ENCODE peak calls at places on chromosomes 3 and 15, in ten cellular contexts. U is NCI-H2081; R is A172; F is LoVo; I is stimulated activated CD8-positive, alpha-beta memory T cell treated with anti-CD3 and anti-CD28 coated beads, Interleukin-15, amount 100 ng/mL, for 48 hours; A is NCI-H774; X is suprapubic skin; D is activated CD4-positive, alpha-beta memory T cell treated with anti-CD3 and anti-CD28 coated beads, Interleukin-2, amount 10 ng/mL, durations not matched to agents 7 days and 5 days; V is esophagus muscularis mucosa; J is CD4-positive, CD25-positive, alpha-beta regulatory T cell. Q is an unnamed sample.

GRCh38 chr3:8554725-8555621 is 53.4 kb downstream of the LMCD1 start:
- DNase-seq in J (no peak), I (no peak), V (no peak), X (peak; percentile 79), U (no peak), R (peak; percentile 36), F (no peak), D (no peak), A (no peak), Q (peak; percentile 82)

GRCh38 chr3:98972155-98972554 is 70.7 kb upstream of the DCBLD2 start:
- DNase-seq in U (no peak), A (no peak), F (no peak), R (peak; percentile 96), X (no peak), J (no peak), I (no peak), D (no peak), V (no peak), Q (no peak)

GRCh38 chr15:50066202-50066601 is 52.8 kb downstream of the ATP8B4 start:
- DNase-seq in U (no peak), D (peak; percentile 27), J (no peak), V (no peak), X (no peak), A (peak; percentile 17), F (no peak), I (peak; percentile 32), R (peak; percentile 14), Q (no peak)

GRCh38 chr3:43093006-43093405 is 12.9 kb downstream of the POMGNT2 start:
- DNase-seq in U (no peak), F (no peak), A (no peak), X (no peak), I (no peak), R (no peak), D (no peak), J (no peak), V (no peak), Q (no peak)

GRCh38 chr15:41829959-41830646 is 2.2 kb downstream of the JMJD7 start:
- DNase-seq in F (no peak), I (no peak), U (no peak), V (no peak), X (no peak), A (no peak), D (no peak), R (no peak), J (no peak), Q (no peak)

GRCh38 chr3:114624676-114625181 is 330.9 kb downstream of the TIGIT start:
- DNase-seq in J (no peak), U (no peak), A (peak; percentile 55), D (no peak), F (peak; percentile 49), V (peak; percentile 97), R (peak; percentile 97), I (no peak), X (peak; percentile 94), Q (peak; percentile 95)

GRCh38 chr3:61178167-61178566 is 73.1 kb downstream of the FHIT start:
- DNase-seq in I (no peak), X (no peak), A (no peak), R (no peak), V (no peak), D (no peak), F (no peak), U (no peak), J (no peak), Q (no peak)

GRCh38 chr15:87287156-87287555 is 969.4 kb downstream of the NTRK3 start:
- DNase-seq in U (no peak), I (no peak), D (no peak), V (no peak), J (no peak), X (no peak), A (no peak), R (peak; percentile 55), F (no peak), Q (no peak)

GRCh38 chr3:2024037-2024436 is 74.6 kb upstream of the CNTN4 start:
- DNase-seq in D (no peak), U (no peak), J (no peak), I (no peak), X (no peak), F (no peak), R (no peak), V (no peak), A (no peak), Q (no peak)

GRCh38 chr3:132822266-132822665 is 100.1 kb upstream of the NPHP3 start:
- DNase-seq in V (no peak), R (no peak), U (no peak), J (no peak), A (no peak), D (no peak), X (no peak), I (no peak), F (no peak), Q (no peak)

GRCh38 chr3:10968390-10968789 is 24.2 kb upstream of the SLC6A1 start:
- DNase-seq in V (no peak), F (no peak), J (no peak), D (no peak), R (no peak), A (no peak), X (no peak), I (no peak), U (peak; percentile 39), Q (no peak)

GRCh38 chr15:63203451-63204090 is 14.2 kb downstream of the RAB8B start:
- DNase-seq in U (no peak), D (peak; percentile 44), X (no peak), R (peak; percentile 33), A (no peak), V (no peak), I (peak; percentile 40), F (no peak), J (peak; percentile 27), Q (no peak)

GRCh38 chr3:141860086-141860669 is 16.3 kb upstream of the ATP1B3 start:
- DNase-seq in I (no peak), V (no peak), U (no peak), X (no peak), J (no peak), R (no peak), D (no peak), A (no peak), F (no peak), Q (no peak)

GRCh38 chr15:43514241-43515057 is 3.0 kb upstream of the MAP1A start:
- DNase-seq in X (no peak), F (no peak), V (no peak), A (peak; percentile 8), I (no peak), D (peak; percentile 64), U (no peak), J (peak; percentile 32), R (no peak), Q (peak; percentile 73)

GRCh38 chr3:125150525-125151436 is 61.8 kb downstream of the SLC12A8 start:
- DNase-seq in V (no peak), A (no peak), U (no peak), F (peak; percentile 50), D (peak; percentile 66), J (peak; percentile 38), R (peak; percentile 78), I (peak; percentile 40), X (no peak), Q (no peak)

GRCh38 chr3:143242101-143242500 is 122.5 kb downstream of the CHST2 start:
- DNase-seq in R (no peak), J (no peak), D (no peak), A (no peak), X (no peak), V (no peak), U (no peak), F (no peak), I (no peak), Q (no peak)

GRCh38 chr3:61872077-61872706 is 310.8 kb downstream of the PTPRG start:
- DNase-seq in J (no peak), U (no peak), V (no peak), A (peak; percentile 18), F (no peak), D (no peak), R (no peak), I (no peak), X (no peak), Q (no peak)

GRCh38 chr3:129567176-129567705 is 24.3 kb downstream of the H1-8 start:
- DNase-seq in V (no peak), D (no peak), J (no peak), X (no peak), I (no peak), U (no peak), R (no peak), A (no peak), F (no peak), Q (no peak)

GRCh38 chr3:51681453-51681852 is 10.4 kb downstream of the TEX264 start:
- DNase-seq in F (no peak), J (peak; percentile 53), U (no peak), A (no peak), D (peak; percentile 79), X (no peak), V (no peak), R (peak; percentile 54), I (no peak), Q (no peak)

GRCh38 chr3:140469491-140469890 is 208.4 kb upstream of the TRIM42 start:
- DNase-seq in J (no peak), R (no peak), X (no peak), I (no peak), D (no peak), F (no peak), U (no peak), A (no peak), V (no peak), Q (no peak)

GRCh38 chr15:44264148-44264547 is 24.4 kb upstream of the GOLM2 start:
- DNase-seq in J (no peak), F (no peak), V (no peak), R (no peak), A (no peak), D (no peak), I (no peak), U (no peak), X (no peak), Q (no peak)

GRCh38 chr15:29994284-29994683 is 88.5 kb upstream of the GOLGA8J start:
- DNase-seq in J (no peak), U (no peak), A (no peak), R (no peak), I (no peak), F (no peak), D (no peak), X (no peak), V (no peak), Q (no peak)

GRCh38 chr3:2334921-2335320 is 236.3 kb downstream of the CNTN4 start:
- DNase-seq in V (no peak), I (no peak), U (no peak), D (no peak), J (no peak), A (peak; percentile 21), X (no peak), R (no peak), F (no peak), Q (no peak)

GRCh38 chr15:43471975-43472374 is 21.0 kb downstream of the TP53BP1 start:
- DNase-seq in J (no peak), R (no peak), D (no peak), X (no peak), V (no peak), U (no peak), F (no peak), I (no peak), A (no peak), Q (no peak)

GRCh38 chr3:37847689-37848088 is 14.0 kb upstream of the CTDSPL start:
- DNase-seq in A (no peak), X (no peak), I (no peak), R (no peak), D (no peak), F (no peak), J (no peak), U (no peak), V (no peak), Q (no peak)

GRCh38 chr15:94206463-94207167 is 24.7 kb upstream of the MCTP2 start:
- DNase-seq in I (peak; percentile 40), U (no peak), A (no peak), D (peak; percentile 70), R (peak; percentile 58), X (no peak), F (no peak), V (no peak), J (no peak), Q (no peak)

GRCh38 chr3:15754047-15754446 is 43.7 kb downstream of the ANKRD28 start:
- DNase-seq in U (no peak), X (no peak), F (no peak), A (no peak), I (no peak), R (peak; percentile 60), D (no peak), V (no peak), J (no peak), Q (no peak)

GRCh38 chr15:43406192-43406591 is 35.3 kb downstream of the TUBGCP4 start:
- DNase-seq in F (no peak), X (no peak), J (no peak), D (no peak), U (no peak), R (no peak), V (no peak), A (no peak), I (no peak), Q (no peak)